ENCODE peak calls at places on chromosomes 5 and 9, in seven cellular contexts. Q, V, X, Z, K, N and P are unnamed samples.

GRCh38 chr5:91146221-91146620 is 236.9 kb downstream of the ARRDC3 start:
- ATAC-seq in X (no peak), N (no peak), V (no peak), K (no peak), Z (no peak), Q (no peak), P (no peak)

GRCh38 chr5:34599471-34600117 is 56.5 kb upstream of the RAI14 start:
- ATAC-seq in V (no peak), Q (no peak), K (no peak), X (no peak), Z (no peak), N (no peak), P (no peak)

GRCh38 chr5:94544031-94544650 is 74.3 kb downstream of the KIAA0825 start:
- ATAC-seq in N (no peak), X (peak; percentile 76), Q (no peak), V (no peak), K (no peak), Z (no peak), P (no peak)

GRCh38 chr5:82594097-82594496 is 315.9 kb upstream of the RPS23 start:
- ATAC-seq in K (no peak), Z (no peak), N (no peak), Q (no peak), X (no peak), V (no peak), P (no peak)

GRCh38 chr9:84419203-84419602 is 78.6 kb upstream of the SLC28A3 start:
- ATAC-seq in X (no peak), K (no peak), Z (no peak), N (no peak), V (no peak), Q (no peak), P (no peak)

GRCh38 chr5:57207681-57208080 is 33.8 kb downstream of the GPBP1 start:
- ATAC-seq in V (no peak), Q (peak; percentile 79), X (peak; percentile 97), N (no peak), K (no peak), Z (no peak), P (no peak)

GRCh38 chr9:130498918-130499698 is 54.3 kb downstream of the ASS1 start:
- ATAC-seq in V (no peak), K (no peak), X (no peak), Q (no peak), N (no peak), Z (no peak), P (no peak)

GRCh38 chr5:137220523-137220927 is 278.6 kb downstream of the SPOCK1 start:
- ATAC-seq in Z (no peak), K (no peak), X (peak; percentile 51), Q (peak; percentile 50), N (no peak), V (no peak), P (peak; percentile 96)

GRCh38 chr9:36151306-36152210 is 15.0 kb downstream of the GLIPR2 start:
- ATAC-seq in N (peak; percentile 94), X (peak; percentile 58), K (peak; percentile 91), V (peak; percentile 95), Q (peak; percentile 15), Z (peak; percentile 33), P (no peak)

GRCh38 chr5:124719346-124719967 is 27.0 kb downstream of the ZNF608 start:
- ATAC-seq in N (no peak), K (no peak), Z (no peak), Q (no peak), X (no peak), V (no peak), P (no peak)

GRCh38 chr5:152844713-152845112 is 439.6 kb upstream of the NMUR2 start:
- ATAC-seq in V (no peak), X (no peak), K (no peak), Z (no peak), N (no peak), Q (no peak), P (no peak)

GRCh38 chr9:117073539-117074336 is 341.1 kb downstream of the ASTN2 start:
- ATAC-seq in Z (no peak), K (no peak), V (no peak), N (no peak), Q (no peak), X (no peak), P (peak; percentile 70)

GRCh38 chr9:87119328-87119881 is 172.1 kb upstream of the GAS1 start:
- ATAC-seq in K (no peak), Q (peak; percentile 65), X (peak; percentile 92), V (no peak), Z (peak; percentile 60), N (no peak), P (peak; percentile 78)

GRCh38 chr9:136714876-136715239 is 2.5 kb downstream of the DIPK1B start:
- ATAC-seq in V (no peak), X (peak; percentile 12), N (no peak), K (no peak), Q (peak; percentile 16), Z (no peak), P (no peak)

GRCh38 chr9:81993656-81994055 is 5.1 kb downstream of the SPATA31D1 start:
- ATAC-seq in Q (no peak), K (no peak), N (no peak), Z (no peak), V (no peak), X (no peak), P (no peak)

GRCh38 chr5:142697356-142697807 is 11.5 kb upstream of the FGF1 start:
- ATAC-seq in N (no peak), K (no peak), Z (peak; percentile 56), V (no peak), X (peak; percentile 77), Q (peak; percentile 85), P (peak; percentile 55)

GRCh38 chr5:115415143-115415491 is 118.7 kb upstream of the CCDC112 start:
- ATAC-seq in N (no peak), Q (no peak), X (peak; percentile 88), V (no peak), Z (peak; percentile 36), K (no peak), P (peak; percentile 42)

GRCh38 chr5:154317916-154318315 is 127.4 kb downstream of the GALNT10 start:
- ATAC-seq in V (no peak), N (no peak), K (no peak), Q (no peak), Z (no peak), X (no peak), P (no peak)

GRCh38 chr5:162496080-162496808 is 428.7 kb downstream of the GABRG2 start:
- ATAC-seq in Q (no peak), X (no peak), K (no peak), V (no peak), Z (no peak), N (no peak), P (peak; percentile 94)

GRCh38 chr5:154138701-154139100 is 51.8 kb upstream of the GALNT10 start:
- ATAC-seq in X (peak; percentile 91), V (no peak), Q (no peak), K (no peak), Z (no peak), N (no peak), P (peak; percentile 34)

GRCh38 chr5:76547891-76548524 is 75.2 kb downstream of the F2RL2 start:
- ATAC-seq in N (peak; percentile 6), V (peak; percentile 5), Z (no peak), Q (no peak), X (no peak), K (no peak), P (no peak)

GRCh38 chr5:53116597-53116996 is 7.0 kb upstream of the MOCS2 start:
- ATAC-seq in Q (no peak), N (no peak), Z (no peak), X (no peak), K (no peak), V (no peak), P (no peak)

GRCh38 chr5:139600336-139600949 is 39.3 kb downstream of the UBE2D2 start:
- ATAC-seq in N (no peak), Z (no peak), Q (no peak), K (no peak), X (no peak), V (no peak), P (no peak)

GRCh38 chr5:130206686-130207085 is 302.4 kb downstream of the CHSY3 start:
- ATAC-seq in Z (no peak), N (no peak), K (no peak), X (no peak), V (no peak), Q (no peak), P (no peak)

GRCh38 chr9:18675973-18676372 is 202.0 kb downstream of the ADAMTSL1 start:
- ATAC-seq in Q (no peak), K (no peak), X (no peak), V (no peak), N (no peak), Z (no peak), P (no peak)

GRCh38 chr9:34989056-34989945 is at the start of gene DNAJB5:
- ATAC-seq in Q (peak; percentile 92), Z (peak; percentile 94), N (peak; percentile 89), X (peak; percentile 82), K (peak; percentile 97), V (peak; percentile 90), P (peak; percentile 93)

GRCh38 chr9:96137666-96138429 is 164.1 kb downstream of the HSD17B3 start:
- ATAC-seq in Z (no peak), Q (no peak), V (no peak), K (peak; percentile 28), X (no peak), N (no peak), P (no peak)

GRCh38 chr5:3600106-3600997 is 4.7 kb downstream of the IRX1 start:
- ATAC-seq in Z (no peak), V (no peak), N (no peak), X (no peak), K (no peak), Q (no peak), P (no peak)

GRCh38 chr5:553874-554273 is 29.6 kb upstream of the SLC9A3 start:
- ATAC-seq in Q (no peak), N (no peak), X (no peak), Z (no peak), V (no peak), K (no peak), P (peak; percentile 52)

GRCh38 chr9:97787551-97787950 is 65.5 kb upstream of the FOXE1 start:
- ATAC-seq in K (no peak), X (no peak), Z (no peak), Q (no peak), N (no peak), V (no peak), P (no peak)

GRCh38 chr9:100474082-100474949 is 1.4 kb downstream of the TMEFF1 start:
- ATAC-seq in K (no peak), X (peak; percentile 54), N (no peak), Z (peak; percentile 7), Q (no peak), V (no peak), P (peak; percentile 6)

GRCh38 chr9:89701221-89701798 is 96.5 kb downstream of the GADD45G start:
- ATAC-seq in V (peak; percentile 92), Z (peak; percentile 50), K (peak; percentile 88), X (peak; percentile 26), Q (no peak), N (peak; percentile 91), P (no peak)